ENCODE peak calls at places on chromosomes 5 and 9, in six cellular contexts. Y, W, Q, N, H and A are unnamed samples.

GRCh38 chr5:96492654-96493053 is 59.6 kb upstream of the PCSK1 start:
- DNase-seq in H (no peak), N (no peak), Q (no peak), W (no peak), Y (no peak), A (no peak)

GRCh38 chr5:179271821-179272325 is 73.4 kb downstream of the ADAMTS2 start:
- DNase-seq in N (no peak), Q (no peak), Y (no peak), H (no peak), W (no peak), A (peak; percentile 52)

GRCh38 chr9:36873247-36873875 is 160.7 kb downstream of the PAX5 start:
- DNase-seq in Y (peak; percentile 81), W (peak; percentile 74), H (peak; percentile 48), Q (peak; percentile 25), N (peak; percentile 60), A (peak; percentile 75)

GRCh38 chr5:154518438-154518867 is 40.4 kb upstream of the HAND1 start:
- DNase-seq in Q (no peak), Y (no peak), H (no peak), W (no peak), N (no peak), A (peak; percentile 88)

GRCh38 chr9:96644137-96644536 is 11.0 kb downstream of the PRXL2C start:
- DNase-seq in W (no peak), N (no peak), Y (no peak), Q (no peak), H (no peak), A (no peak)

GRCh38 chr9:89502038-89502601 is 4.2 kb upstream of the SEMA4D start:
- DNase-seq in H (no peak), Q (no peak), Y (no peak), W (no peak), N (no peak), A (no peak)

GRCh38 chr9:37295796-37296195 is 126.7 kb upstream of the GRHPR start:
- DNase-seq in N (no peak), Y (no peak), W (no peak), Q (no peak), H (no peak), A (no peak)

GRCh38 chr9:90901933-90902332 is 100.3 kb downstream of the SYK start:
- DNase-seq in H (no peak), W (no peak), Q (no peak), Y (no peak), N (no peak), A (no peak)

GRCh38 chr5:132087176-132087575 is 13.6 kb downstream of the CSF2 start:
- DNase-seq in N (no peak), W (peak; percentile 10), H (no peak), Q (no peak), Y (no peak), A (no peak)

GRCh38 chr5:41808294-41808693 is 61.9 kb downstream of the OXCT1 start:
- DNase-seq in H (no peak), W (no peak), Y (no peak), N (no peak), Q (no peak), A (no peak)

GRCh38 chr5:125612356-125613149 is 810.7 kb upstream of the GRAMD2B start:
- DNase-seq in Q (peak; percentile 59), H (no peak), N (no peak), Y (no peak), W (peak; percentile 34), A (no peak)

GRCh38 chr9:137027369-137028012 is 546 bp downstream of the ABCA2 start:
- DNase-seq in N (no peak), H (peak; percentile 37), W (no peak), Y (no peak), Q (no peak), A (no peak)

GRCh38 chr5:159734366-159734765 is 181.9 kb upstream of the ADRA1B start:
- DNase-seq in Y (no peak), W (no peak), H (no peak), Q (no peak), N (no peak), A (no peak)